ENCODE peak calls at places on chromosomes 7 and 10, in six cellular contexts. I, V, Q, D, K and B are unnamed samples.

GRCh38 chr10:31157125-31157983 is 125.7 kb upstream of the ZNF438 start:
- DNase-seq in I (no peak), V (no peak), Q (peak; percentile 72), D (no peak), K (peak; percentile 69), B (no peak)

GRCh38 chr10:11541296-11541695 is 70.2 kb downstream of the USP6NL start:
- DNase-seq in I (no peak), V (no peak), Q (no peak), D (no peak), K (no peak), B (no peak)

GRCh38 chr7:134547738-134548054 is 1.2 kb upstream of the AKR1B15 start:
- DNase-seq in I (no peak), V (peak; percentile 84), Q (peak; percentile 68), D (no peak), K (peak; percentile 69), B (peak; percentile 76)

GRCh38 chr10:5490698-5491464 is 8.5 kb downstream of the CALML5 start:
- DNase-seq in I (no peak), V (no peak), Q (no peak), D (no peak), K (no peak), B (no peak)

GRCh38 chr7:112334366-112334765 is 115.9 kb upstream of the IFRD1 start:
- DNase-seq in I (no peak), V (no peak), Q (peak; percentile 52), D (no peak), K (no peak), B (no peak)

GRCh38 chr10:68208424-68209042 is 23.4 kb downstream of the ATOH7 start:
- DNase-seq in I (peak; percentile 80), V (peak; percentile 87), Q (peak; percentile 85), D (peak; percentile 66), K (no peak), B (no peak)

GRCh38 chr7:98203261-98203963 is 7.8 kb upstream of the BHLHA15 start:
- DNase-seq in I (no peak), V (no peak), Q (no peak), D (no peak), K (no peak), B (no peak)

GRCh38 chr10:131854579-131855335 is 46.1 kb upstream of the PPP2R2D start:
- DNase-seq in I (no peak), V (no peak), Q (no peak), D (no peak), K (no peak), B (peak; percentile 32)

GRCh38 chr10:80206277-80206655 is 929 bp upstream of the ANXA11 start:
- DNase-seq in I (no peak), V (no peak), Q (no peak), D (no peak), K (no peak), B (no peak)

GRCh38 chr10:16996530-16996964 is 133.1 kb downstream of the CUBN start:
- DNase-seq in I (no peak), V (no peak), Q (peak; percentile 85), D (peak; percentile 22), K (no peak), B (no peak)

GRCh38 chr7:145092766-145093165 is 256.9 kb upstream of the TPK1 start:
- DNase-seq in I (no peak), V (no peak), Q (no peak), D (no peak), K (no peak), B (no peak)

GRCh38 chr7:34322841-34323240 is 335.2 kb upstream of the NPSR1 start:
- DNase-seq in I (no peak), V (no peak), Q (no peak), D (peak; percentile 83), K (no peak), B (no peak)

GRCh38 chr7:120997902-120998301 is 9.4 kb downstream of the CPED1 start:
- DNase-seq in I (no peak), V (no peak), Q (no peak), D (no peak), K (no peak), B (no peak)

GRCh38 chr7:100353685-100354330 is 4.1 kb upstream of the PILRB start:
- DNase-seq in I (no peak), V (no peak), Q (no peak), D (no peak), K (no peak), B (peak; percentile 65)